ENCODE peak calls at places on chromosomes 3 and 15, in five cellular contexts. B is transverse colon; M is left ventricle myocardium inferior; P is naive thymus-derived CD4-positive, alpha-beta T cell; S is HepG2. W is an unnamed sample.

GRCh38 chr3:139564290-139564861 is 24.8 kb upstream of the RBP1 start:
- DNase-seq in P (no peak), M (no peak), S (no peak), B (no peak), W (no peak)

GRCh38 chr3:94292151-94292550 is 229.3 kb downstream of the NSUN3 start:
- DNase-seq in S (no peak), P (no peak), B (no peak), M (no peak), W (no peak)

GRCh38 chr3:177468816-177469590 is 271.7 kb upstream of the TBL1XR1 start:
- DNase-seq in B (no peak), P (no peak), S (no peak), M (no peak), W (no peak)

GRCh38 chr3:14863324-14864100 is 44.8 kb downstream of the FGD5 start:
- DNase-seq in M (no peak), P (no peak), B (no peak), S (no peak), W (no peak)

GRCh38 chr3:8970971-8971589 is 7.8 kb upstream of the RAD18 start:
- DNase-seq in S (peak; percentile 54), P (peak; percentile 70), B (peak; percentile 73), M (no peak), W (no peak)

GRCh38 chr15:64717735-64718495 is 57.5 kb downstream of the RBPMS2 start:
- DNase-seq in P (no peak), S (no peak), B (no peak), M (no peak), W (no peak)

GRCh38 chr3:114608293-114608692 is 314.5 kb downstream of the TIGIT start:
- DNase-seq in S (no peak), B (no peak), P (no peak), M (no peak), W (no peak)

GRCh38 chr3:62604301-62604700 is 231.0 kb upstream of the FEZF2 start:
- DNase-seq in S (no peak), M (no peak), P (no peak), B (no peak), W (no peak)

GRCh38 chr15:78997981-78998499 is 53.2 kb upstream of the CTSH start:
- DNase-seq in P (no peak), B (no peak), S (no peak), M (no peak), W (no peak)

GRCh38 chr3:170864525-170865208 is 5.3 kb downstream of the RPL22L1 start:
- DNase-seq in P (no peak), B (no peak), M (no peak), S (no peak), W (no peak)

GRCh38 chr3:24504765-24505164 is 10.1 kb upstream of the THRB start:
- DNase-seq in B (no peak), S (no peak), M (no peak), P (no peak), W (no peak)

GRCh38 chr3:197520311-197521276 is 35.2 kb downstream of the BDH1 start:
- DNase-seq in S (peak; percentile 96), P (no peak), M (no peak), B (peak; percentile 88), W (no peak)

GRCh38 chr3:38353151-38353550 is 6.6 kb downstream of the XYLB start:
- DNase-seq in B (no peak), M (no peak), P (no peak), S (no peak), W (no peak)

GRCh38 chr15:31277335-31278055 is 49.1 kb upstream of the KLF13 start:
- DNase-seq in S (no peak), B (no peak), M (no peak), P (peak; percentile 19), W (peak; percentile 61)

GRCh38 chr15:28890711-28891495 is 5.1 kb downstream of the APBA2 start:
- DNase-seq in B (no peak), S (no peak), M (no peak), P (no peak), W (no peak)

GRCh38 chr3:185582236-185582635 is 3.9 kb upstream of the SENP2 start:
- DNase-seq in M (no peak), P (no peak), B (no peak), S (no peak), W (no peak)

GRCh38 chr15:71048913-71049675 is 66.2 kb upstream of the THSD4 start:
- DNase-seq in M (no peak), B (no peak), S (no peak), P (no peak), W (no peak)

GRCh38 chr3:149120051-149120972 is 9.1 kb upstream of the HPS3 start:
- DNase-seq in M (no peak), S (peak; percentile 62), B (no peak), P (no peak), W (no peak)

GRCh38 chr15:81088496-81088895 is 45.6 kb upstream of the CFAP161 start:
- DNase-seq in S (no peak), M (no peak), P (no peak), B (no peak), W (no peak)

GRCh38 chr15:81087121-81087520 is 46.9 kb upstream of the CFAP161 start:
- DNase-seq in S (no peak), B (no peak), M (no peak), P (no peak), W (no peak)

GRCh38 chr15:81085213-81085612 is 48.9 kb upstream of the CFAP161 start:
- DNase-seq in P (no peak), S (no peak), M (no peak), B (no peak), W (no peak)

GRCh38 chr15:81087694-81088093 is 46.4 kb upstream of the CFAP161 start:
- DNase-seq in P (no peak), S (no peak), M (no peak), B (no peak), W (no peak)

DNA sequence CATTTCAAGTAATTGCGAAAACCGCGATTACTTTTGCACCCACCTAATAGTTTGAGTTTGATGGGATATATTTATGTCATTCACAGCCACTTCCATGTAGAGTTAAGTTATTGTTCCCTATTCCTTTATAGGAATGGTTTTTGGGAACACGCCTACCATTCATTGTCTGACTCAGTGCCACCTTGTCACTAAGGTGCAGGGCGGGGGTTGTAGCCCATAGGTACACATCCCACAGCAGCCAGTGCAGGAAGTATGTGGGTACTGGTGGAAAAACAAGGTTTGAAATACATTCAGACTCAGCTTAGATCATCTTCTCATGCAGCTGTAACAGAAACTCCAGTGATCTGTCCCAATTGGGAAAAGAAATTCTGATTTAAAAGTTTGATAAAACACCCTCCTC is 48.2 kb upstream of the CFAP161 start:
- DNase-seq in S (no peak), P (no peak), B (no peak), M (no peak), W (no peak)
- H3K4me1 ChIP-seq in S (no peaks in the 10 kb centered on the region), P (no peaks in the 10 kb centered on the region), B (no peaks in the 10 kb centered on the region), M (peaks cover 18% of the 10 kb centered on the region), W (no peaks in the 10 kb centered on the region)

GRCh38 chr15:63075072-63075995 is 32.8 kb downstream of the TPM1 start:
- DNase-seq in M (no peak), P (no peak), S (no peak), B (no peak), W (no peak)
- H3K4me1 ChIP-seq in M (peaks cover 29% of the 10 kb centered on the region), P (no peaks in the 10 kb centered on the region), S (peaks cover 14% of the 10 kb centered on the region), B (no peaks in the 10 kb centered on the region), W (no peaks in the 10 kb centered on the region)

GRCh38 chr15:63512148-63512547 is 7.8 kb downstream of the USP3 start:
- DNase-seq in S (no peak), P (no peak), B (no peak), M (no peak), W (no peak)

GRCh38 chr15:63517202-63517601 is 12.8 kb downstream of the USP3 start:
- DNase-seq in P (no peak), B (no peak), S (no peak), M (no peak), W (no peak)

GRCh38 chr15:63513271-63513670 is 8.9 kb downstream of the USP3 start:
- DNase-seq in M (no peak), P (no peak), B (no peak), S (no peak), W (no peak)

GRCh38 chr15:63513728-63514127 is 9.3 kb downstream of the USP3 start:
- DNase-seq in B (no peak), P (no peak), M (no peak), S (no peak), W (no peak)

DNA sequence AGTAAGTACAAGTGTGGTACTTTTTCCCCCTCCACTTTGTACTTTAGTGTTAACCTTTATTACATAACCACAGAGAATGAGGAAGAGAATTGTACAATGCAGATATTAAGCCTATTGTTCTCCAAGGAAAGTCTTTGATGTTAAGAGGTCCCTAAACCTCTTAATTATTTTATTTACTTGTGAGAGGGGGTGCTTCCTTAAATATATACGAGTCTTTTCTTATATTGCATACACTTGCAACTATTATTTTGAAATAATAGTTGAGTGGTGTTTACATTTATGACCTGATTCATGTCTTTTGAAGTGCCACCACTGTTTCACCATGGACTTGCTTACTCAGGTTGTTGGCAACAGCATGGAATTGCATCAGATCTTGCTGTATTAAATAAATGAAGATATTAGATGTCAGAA is 10.1 kb downstream of the USP3 start:
- DNase-seq in B (no peak), S (peak; percentile 76), P (no peak), M (no peak), W (no peak)
- H3K4me1 ChIP-seq in B (peaks cover 43% of the 10 kb centered on the region), S (peaks cover 97% of the 10 kb centered on the region), P (peaks cover 57% of the 10 kb centered on the region), M (peaks cover 79% of the 10 kb centered on the region), W (peaks cover 70% of the 10 kb centered on the region)

GRCh38 chr15:76682833-76683232 is 222.3 kb downstream of the SCAPER start:
- DNase-seq in S (no peak), P (no peak), B (no peak), M (no peak), W (no peak)
- H3K4me1 ChIP-seq in S (no peaks in the 10 kb centered on the region), P (no peaks in the 10 kb centered on the region), B (no peaks in the 10 kb centered on the region), M (no peaks in the 10 kb centered on the region), W (no peaks in the 10 kb centered on the region)

DNA sequence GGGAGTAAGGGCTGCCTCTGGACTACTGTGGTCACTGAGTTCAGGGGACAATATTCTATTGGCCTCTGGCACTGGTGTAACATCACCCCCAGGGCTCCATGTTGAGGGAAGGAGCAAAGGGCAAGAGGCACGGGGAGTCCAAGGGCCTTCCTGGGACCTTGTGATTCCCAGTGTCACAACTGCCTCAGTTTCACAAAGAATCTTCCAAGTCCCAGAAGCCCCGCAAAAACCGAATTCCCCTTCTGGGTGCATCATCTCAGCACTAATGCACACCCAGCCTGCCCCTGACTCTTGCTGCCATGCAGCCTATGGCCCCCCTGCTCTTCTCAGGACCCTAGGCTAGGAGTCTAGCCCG is 5.5 kb downstream of the AMOTL2 start:
- DNase-seq in P (no peak), M (no peak), B (no peak), S (no peak), W (no peak)
- H3K4me1 ChIP-seq in P (peaks cover 15% of the 10 kb centered on the region), M (peaks cover 99% of the 10 kb centered on the region), B (peaks cover 44% of the 10 kb centered on the region), S (peaks cover 60% of the 10 kb centered on the region), W (peaks cover 66% of the 10 kb centered on the region)

GRCh38 chr15:66705277-66705927 is 3.4 kb downstream of the SMAD6 start:
- DNase-seq in P (no peak), M (no peak), S (no peak), B (no peak), W (no peak)

GRCh38 chr15:66706840-66707239 is 4.8 kb downstream of the SMAD6 start:
- DNase-seq in S (no peak), P (no peak), B (no peak), M (no peak), W (no peak)

GRCh38 chr15:66704783-66705113 is 2.7 kb downstream of the SMAD6 start:
- DNase-seq in P (no peak), S (no peak), B (peak; percentile 60), M (no peak), W (no peak)

GRCh38 chr15:66707310-66708160 is 5.5 kb downstream of the SMAD6 start:
- DNase-seq in M (peak; percentile 43), B (peak; percentile 55), S (peak; percentile 47), P (no peak), W (no peak)

GRCh38 chr15:66706225-66706732 is 4.2 kb downstream of the SMAD6 start:
- DNase-seq in P (no peak), B (no peak), M (peak; percentile 35), S (no peak), W (no peak)
- H3K4me1 ChIP-seq in P (peaks cover 8% of the 10 kb centered on the region), B (peaks cover 9% of the 10 kb centered on the region), M (peaks cover 80% of the 10 kb centered on the region), S (peaks cover 38% of the 10 kb centered on the region), W (no peaks in the 10 kb centered on the region)

W was measured in RWPE2.